ENCODE peak calls at places on chromosomes 13 and 19, in seven cellular contexts. X is endodermal cell, P is cardiac muscle cell, Q is body of pancreas, V is upper lobe of right lung, C is psoas muscle, D is adrenal gland. S is an unnamed sample.

GRCh38 chr13:76723551-76724232 is 162.5 kb downstream of the KCTD12 start:
- DNase-seq in X (peak; percentile 67), C (no peak), D (peak; percentile 62), P (peak; percentile 82), Q (no peak), V (no peak), S (no peak)

GRCh38 chr19:12987781-12988180 is 7.5 kb upstream of the NFIX start:
- DNase-seq in D (no peak), Q (no peak), P (no peak), V (no peak), X (peak; percentile 26), C (no peak), S (no peak)

GRCh38 chr13:25654332-25654731 is 282.6 kb downstream of the ATP8A2 start:
- DNase-seq in P (no peak), C (peak; percentile 74), X (no peak), D (no peak), Q (no peak), V (no peak), S (no peak)

GRCh38 chr13:94544922-94545321 is 51.0 kb downstream of the TGDS start:
- DNase-seq in D (no peak), X (no peak), C (no peak), Q (no peak), V (no peak), P (no peak), S (no peak)

GRCh38 chr13:53201454-53202225 is 173.0 kb downstream of the OLFM4 start:
- DNase-seq in Q (peak; percentile 47), X (peak; percentile 87), C (peak; percentile 43), P (peak; percentile 7), V (peak; percentile 64), D (no peak), S (no peak)

GRCh38 chr19:11059511-11060358 is 29.5 kb upstream of the LDLR start:
- DNase-seq in Q (no peak), P (no peak), C (no peak), V (no peak), D (no peak), X (no peak), S (no peak)

GRCh38 chr19:56765107-56765506 is 75.4 kb downstream of the PEG3 start:
- DNase-seq in Q (peak; percentile 58), X (no peak), V (peak; percentile 67), C (peak; percentile 55), D (peak; percentile 87), P (peak; percentile 25), S (peak; percentile 62)

GRCh38 chr19:30968210-30968609 is 381.0 kb downstream of the TSHZ3 start:
- DNase-seq in D (no peak), V (no peak), P (no peak), X (peak; percentile 53), C (no peak), Q (no peak), S (no peak)

GRCh38 chr13:112690242-112690943 is 555 bp downstream of the ATP11A start:
- DNase-seq in V (peak; percentile 80), X (peak; percentile 80), P (peak; percentile 23), C (peak; percentile 73), Q (peak; percentile 58), D (peak; percentile 68), S (no peak)

GRCh38 chr13:44237276-44237767 is 136.3 kb upstream of the SERP2 start:
- DNase-seq in C (peak; percentile 78), D (peak; percentile 93), V (no peak), Q (no peak), P (peak; percentile 94), X (no peak), S (peak; percentile 95)

GRCh38 chr13:31199849-31200635 is at the start of gene B3GLCT:
- DNase-seq in X (peak; percentile 94), D (peak; percentile 81), V (peak; percentile 92), P (peak; percentile 87), C (peak; percentile 88), Q (peak; percentile 83), S (peak; percentile 68)

GRCh38 chr13:21999666-22000065 is 328.8 kb downstream of the FGF9 start:
- DNase-seq in P (no peak), Q (no peak), V (no peak), D (no peak), C (no peak), X (no peak), S (no peak)

GRCh38 chr13:44309771-44310767 is 63.6 kb upstream of the SERP2 start:
- DNase-seq in P (no peak), D (no peak), X (no peak), C (peak; percentile 78), Q (no peak), V (no peak), S (peak; percentile 68)

GRCh38 chr13:83798731-83799130 is 83.5 kb downstream of the SLITRK1 start:
- DNase-seq in D (no peak), P (peak; percentile 12), V (no peak), X (no peak), Q (no peak), C (no peak), S (no peak)

GRCh38 chr13:98927954-98928927 is 49.6 kb downstream of the DOCK9 start:
- DNase-seq in P (peak; percentile 87), Q (no peak), C (no peak), V (no peak), D (no peak), X (peak; percentile 61), S (peak; percentile 67)

GRCh38 chr13:29472317-29472961 is 123.0 kb downstream of the SLC7A1 start:
- DNase-seq in Q (peak; percentile 62), V (no peak), C (no peak), D (peak; percentile 72), P (peak; percentile 69), X (peak; percentile 88), S (peak; percentile 52)

GRCh38 chr19:17751103-17751911 is at the start of gene FCHO1:
- DNase-seq in D (peak; percentile 62), P (no peak), V (peak; percentile 79), Q (no peak), C (peak; percentile 68), X (no peak), S (no peak)

GRCh38 chr19:48470281-48470680 is 1.1 kb downstream of the CYTH2 start:
- DNase-seq in Q (no peak), D (no peak), V (no peak), C (no peak), P (no peak), X (no peak), S (no peak)
- H3K27ac ChIP-seq in Q (no peak overlapping the region), D (no peak overlapping the region), V (peak overlapping the region; percentile 99), C (peak overlapping the region; percentile 97), P (peak overlapping the region; percentile 99), X (no peak overlapping the region), S (peak overlapping the region; percentile 98)

GRCh38 chr19:45592366-45592765 is 7.8 kb upstream of the OPA3 start:
- DNase-seq in V (no peak), C (peak; percentile 11), Q (no peak), X (no peak), D (no peak), P (no peak), S (no peak)

GRCh38 chr19:45591638-45592005 is 7.0 kb upstream of the OPA3 start:
- DNase-seq in C (peak; percentile 28), V (no peak), D (no peak), X (no peak), P (no peak), Q (no peak), S (no peak)

GRCh38 chr19:45590300-45591003 is 5.8 kb upstream of the OPA3 start:
- DNase-seq in C (no peak), Q (no peak), V (no peak), D (no peak), X (no peak), P (no peak), S (no peak)

GRCh38 chr19:45589768-45590167 is 5.2 kb upstream of the OPA3 start:
- DNase-seq in C (no peak), V (no peak), D (no peak), X (no peak), P (no peak), Q (no peak), S (no peak)

DNA sequence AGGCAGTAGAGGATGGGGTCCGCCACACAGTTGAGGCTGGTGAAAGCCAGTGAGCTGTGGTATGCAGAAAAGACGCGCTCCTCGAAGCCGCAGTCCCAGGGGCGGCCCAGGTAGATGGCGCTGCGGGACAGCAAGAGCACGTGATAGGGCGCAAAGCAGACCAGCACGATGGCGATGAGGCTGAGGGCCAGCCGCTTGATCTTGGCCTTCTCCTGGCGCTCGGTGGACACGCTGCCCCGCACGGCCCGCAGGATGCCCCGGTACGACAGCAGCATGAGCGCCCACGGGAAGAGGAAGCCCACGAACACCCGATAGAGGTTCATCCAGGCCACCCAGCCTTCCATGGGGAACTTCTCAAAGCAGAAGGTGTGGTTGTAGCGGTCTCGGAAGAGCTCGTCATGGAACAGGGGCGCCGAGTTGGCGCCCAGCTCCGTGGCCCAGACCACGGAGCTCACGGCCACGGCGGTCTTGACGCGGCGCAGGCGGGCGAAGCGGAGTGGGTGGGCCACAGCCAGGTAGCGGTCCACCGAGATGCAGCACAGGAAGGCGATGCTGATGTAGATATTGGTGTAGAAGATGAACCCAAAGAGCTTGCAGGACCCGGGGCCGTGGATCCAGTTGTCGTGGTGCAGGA is 6.5 kb upstream of the OPA3 start:
- DNase-seq in D (peak; percentile 79), P (no peak), Q (peak; percentile 69), X (peak; percentile 92), C (peak; percentile 58), V (peak; percentile 75), S (no peak)
- TF ChIP-seq CTCF in D (peak; percentile 39), P (peak; percentile 22), Q (peak; percentile 65), X (peak; percentile 73), C (no peak), V (peak; percentile 32), S (peak; percentile 41)

DNA sequence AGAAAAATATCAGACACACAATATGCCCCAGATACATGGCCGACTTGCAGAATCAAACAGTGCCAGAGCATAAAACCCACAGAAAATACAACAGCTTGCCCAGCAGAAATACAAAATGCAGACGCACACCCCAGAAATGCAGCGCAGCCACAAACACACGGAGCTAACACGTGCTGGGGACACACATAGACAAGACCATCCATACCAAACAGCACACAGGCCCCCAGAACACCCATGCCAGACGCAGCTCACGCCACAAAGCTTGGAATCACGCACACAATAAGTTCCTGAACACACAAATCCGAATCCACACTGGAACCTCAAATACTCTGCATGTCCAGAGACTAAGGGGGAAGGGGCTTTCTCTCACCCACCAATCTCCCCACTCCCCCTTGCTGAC is 17.1 kb downstream of the CCDC97 start:
- DNase-seq in Q (no peak), C (no peak), X (peak; percentile 54), V (no peak), P (no peak), D (no peak), S (no peak)
- H3K4me3 ChIP-seq in Q (no peak overlapping the region), C (peak overlapping the region; percentile 53), X (no peak overlapping the region), V (peak overlapping the region; percentile 36), P (no peak overlapping the region), D (no peak overlapping the region), S (peak overlapping the region; percentile 40)

GRCh38 chr19:35165200-35166058 is 10.9 kb downstream of the FXYD5 start:
- DNase-seq in D (no peak), V (no peak), X (no peak), C (no peak), P (no peak), Q (no peak), S (no peak)

GRCh38 chr19:35167251-35168119 is 12.9 kb downstream of the FXYD5 start:
- DNase-seq in D (peak; percentile 10), Q (no peak), P (no peak), C (no peak), X (peak; percentile 14), V (peak; percentile 48), S (no peak)

GRCh38 chr19:35164418-35164817 is 9.9 kb downstream of the FXYD5 start:
- DNase-seq in P (no peak), V (no peak), X (no peak), D (no peak), C (no peak), Q (no peak), S (no peak)

GRCh38 chr19:35168261-35168660 is 13.7 kb downstream of the FXYD5 start:
- DNase-seq in C (no peak), P (no peak), D (peak; percentile 17), Q (no peak), X (peak; percentile 9), V (peak; percentile 30), S (no peak)

GRCh38 chr19:35166100-35167063 is 11.8 kb downstream of the FXYD5 start:
- DNase-seq in X (no peak), V (peak; percentile 22), P (no peak), D (no peak), C (no peak), Q (no peak), S (no peak)
- H3K27ac ChIP-seq in X (no peak overlapping the region), V (peak overlapping the region; percentile 30), P (no peak overlapping the region), D (no peak overlapping the region), C (no peak overlapping the region), Q (no peak overlapping the region), S (no peak overlapping the region)